ENCODE peak calls at places on chromosome 12, in ten cellular contexts. One of them, this sample, is unnamed.

GRCh38 chr12:2868986-2869385 is 8.0 kb downstream of the FOXM1 start:
- DNase-seq in psoas muscle: no peak
- DNase-seq in GM12864: no peak
- DNase-seq in fibroblast of pulmonary artery: no peak
- DNase-seq in progenitor cell of endocrine pancreas: no peak
- DNase-seq in mammary epithelial cell: no peak
- DNase-seq in foreskin fibroblast: peak; percentile 48
- DNase-seq in H1: no peak
- DNase-seq in fibroblast of lung: peak; percentile 57
- DNase-seq in fibroblast of villous mesenchyme: no peak
- DNase-seq in this sample: no peak

GRCh38 chr12:43942379-43942778 is 106.5 kb downstream of the TMEM117 start:
- DNase-seq in fibroblast of lung: peak; percentile 11
- DNase-seq in psoas muscle: no peak
- DNase-seq in H1: no peak
- DNase-seq in progenitor cell of endocrine pancreas: no peak
- DNase-seq in mammary epithelial cell: no peak
- DNase-seq in fibroblast of villous mesenchyme: no peak
- DNase-seq in GM12864: no peak
- DNase-seq in foreskin fibroblast: no peak
- DNase-seq in fibroblast of pulmonary artery: no peak
- DNase-seq in this sample: no peak

GRCh38 chr12:108572166-108572790 is 9.9 kb downstream of the ISCU start:
- DNase-seq in psoas muscle: no peak
- DNase-seq in GM12864: no peak
- DNase-seq in H1: peak; percentile 23
- DNase-seq in progenitor cell of endocrine pancreas: no peak
- DNase-seq in mammary epithelial cell: no peak
- DNase-seq in fibroblast of pulmonary artery: peak; percentile 28
- DNase-seq in fibroblast of lung: no peak
- DNase-seq in fibroblast of villous mesenchyme: peak; percentile 46
- DNase-seq in foreskin fibroblast: no peak
- DNase-seq in this sample: no peak

GRCh38 chr12:50999139-50999538 is 27.0 kb downstream of the SLC11A2 start:
- DNase-seq in psoas muscle: no peak
- DNase-seq in mammary epithelial cell: no peak
- DNase-seq in GM12864: no peak
- DNase-seq in fibroblast of pulmonary artery: no peak
- DNase-seq in progenitor cell of endocrine pancreas: no peak
- DNase-seq in foreskin fibroblast: no peak
- DNase-seq in fibroblast of lung: no peak
- DNase-seq in fibroblast of villous mesenchyme: no peak
- DNase-seq in H1: no peak
- DNase-seq in this sample: no peak

GRCh38 chr12:68565391-68565903 is 45.3 kb upstream of the RAP1B start:
- DNase-seq in fibroblast of villous mesenchyme: peak; percentile 97
- DNase-seq in progenitor cell of endocrine pancreas: no peak
- DNase-seq in fibroblast of lung: peak; percentile 94
- DNase-seq in psoas muscle: no peak
- DNase-seq in mammary epithelial cell: peak; percentile 80
- DNase-seq in fibroblast of pulmonary artery: peak; percentile 64
- DNase-seq in GM12864: no peak
- DNase-seq in H1: no peak
- DNase-seq in foreskin fibroblast: peak; percentile 89
- DNase-seq in this sample: no peak

GRCh38 chr12:47870175-47870781 is 34.5 kb downstream of the VDR start:
- DNase-seq in psoas muscle: peak; percentile 73
- DNase-seq in mammary epithelial cell: no peak
- DNase-seq in fibroblast of lung: peak; percentile 53
- DNase-seq in H1: peak; percentile 56
- DNase-seq in fibroblast of pulmonary artery: peak; percentile 29
- DNase-seq in fibroblast of villous mesenchyme: peak; percentile 72
- DNase-seq in GM12864: no peak
- DNase-seq in progenitor cell of endocrine pancreas: no peak
- DNase-seq in foreskin fibroblast: peak; percentile 63
- DNase-seq in this sample: no peak

GRCh38 chr12:42135264-42135814 is 9.3 kb downstream of the GXYLT1 start:
- DNase-seq in GM12864: no peak
- DNase-seq in mammary epithelial cell: peak; percentile 71
- DNase-seq in fibroblast of lung: peak; percentile 86
- DNase-seq in psoas muscle: no peak
- DNase-seq in fibroblast of villous mesenchyme: peak; percentile 75
- DNase-seq in progenitor cell of endocrine pancreas: no peak
- DNase-seq in H1: no peak
- DNase-seq in foreskin fibroblast: peak; percentile 83
- DNase-seq in fibroblast of pulmonary artery: peak; percentile 86
- DNase-seq in this sample: no peak

GRCh38 chr12:124660846-124661245 is 93.4 kb upstream of the NCOR2 start:
- DNase-seq in fibroblast of pulmonary artery: no peak
- DNase-seq in mammary epithelial cell: no peak
- DNase-seq in fibroblast of lung: no peak
- DNase-seq in GM12864: no peak
- DNase-seq in foreskin fibroblast: peak; percentile 17
- DNase-seq in H1: no peak
- DNase-seq in progenitor cell of endocrine pancreas: no peak
- DNase-seq in fibroblast of villous mesenchyme: no peak
- DNase-seq in psoas muscle: no peak
- DNase-seq in this sample: no peak

DNA sequence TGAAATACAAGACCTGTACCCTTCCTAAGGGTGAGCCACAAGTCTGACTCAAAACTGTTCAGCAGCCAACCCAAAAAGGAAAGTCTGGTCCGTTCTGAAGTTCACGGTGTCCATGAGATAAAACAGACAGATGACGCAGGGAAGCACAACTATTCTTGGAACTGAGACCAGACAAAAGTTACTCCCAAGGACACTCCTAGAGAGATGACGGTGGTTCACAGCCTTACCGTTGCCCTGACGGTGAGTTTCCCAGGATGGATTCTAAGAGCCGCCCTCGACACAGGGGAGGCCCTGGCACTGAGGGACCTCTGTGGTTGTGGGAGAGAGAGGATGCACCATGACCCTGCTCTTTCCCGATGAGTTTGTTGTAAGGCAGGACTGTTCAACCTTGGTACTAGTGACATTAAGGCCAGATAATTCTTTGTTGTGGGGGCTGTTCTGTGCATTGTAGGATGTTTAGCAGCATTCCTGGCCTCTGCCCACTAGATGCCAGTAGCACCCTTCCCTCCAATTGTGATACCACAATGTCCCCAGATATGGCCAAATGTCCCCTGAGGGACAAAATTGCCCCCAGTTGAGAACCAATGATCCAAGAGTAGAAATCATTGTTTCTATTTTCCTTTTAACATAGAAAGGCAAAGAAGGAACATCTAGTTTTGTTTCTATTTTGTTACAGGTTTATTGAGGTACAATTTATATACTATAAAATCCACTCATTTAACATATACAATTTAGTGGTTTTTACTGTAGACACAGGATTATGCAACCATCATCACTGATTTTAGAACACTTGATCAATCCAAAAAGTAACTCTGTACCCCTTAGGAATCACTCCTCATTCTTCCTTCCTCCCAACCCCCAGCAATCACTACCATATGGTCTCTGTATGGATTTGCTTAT is 23.0 kb downstream of the OR10P1 start:
- DNase-seq in H1: no peak
- DNase-seq in mammary epithelial cell: no peak
- DNase-seq in fibroblast of pulmonary artery: peak; percentile 81
- DNase-seq in fibroblast of villous mesenchyme: peak; percentile 68
- DNase-seq in progenitor cell of endocrine pancreas: no peak
- DNase-seq in fibroblast of lung: peak; percentile 28
- DNase-seq in GM12864: no peak
- DNase-seq in foreskin fibroblast: peak; percentile 61
- DNase-seq in psoas muscle: no peak
- DNase-seq in this sample: no peak
- TF ChIP-seq CTCF in H1: peak; percentile 66
- TF ChIP-seq CTCF in mammary epithelial cell: peak; percentile 40
- TF ChIP-seq CTCF in fibroblast of pulmonary artery: peak; percentile 62
- TF ChIP-seq CTCF in fibroblast of villous mesenchyme: peak; percentile 45
- TF ChIP-seq CTCF in progenitor cell of endocrine pancreas: peak; percentile 22
- TF ChIP-seq CTCF in fibroblast of lung: peak; percentile 62
- TF ChIP-seq CTCF in GM12864: peak; percentile 64
- TF ChIP-seq CTCF in foreskin fibroblast: peak; percentile 34
- TF ChIP-seq CTCF in psoas muscle: peak; percentile 41
- TF ChIP-seq CTCF in this sample: no peak

GRCh38 chr12:49674318-49674985 is 32.8 kb downstream of the FMNL3 start:
- DNase-seq in fibroblast of villous mesenchyme: peak; percentile 41
- DNase-seq in progenitor cell of endocrine pancreas: no peak
- DNase-seq in foreskin fibroblast: peak; percentile 65
- DNase-seq in fibroblast of lung: peak; percentile 40
- DNase-seq in fibroblast of pulmonary artery: peak; percentile 32
- DNase-seq in GM12864: no peak
- DNase-seq in psoas muscle: no peak
- DNase-seq in mammary epithelial cell: peak; percentile 33
- DNase-seq in H1: no peak
- DNase-seq in this sample: no peak

GRCh38 chr12:49675137-49675536 is 32.1 kb downstream of the FMNL3 start:
- DNase-seq in fibroblast of villous mesenchyme: no peak
- DNase-seq in psoas muscle: no peak
- DNase-seq in mammary epithelial cell: no peak
- DNase-seq in fibroblast of pulmonary artery: no peak
- DNase-seq in fibroblast of lung: no peak
- DNase-seq in GM12864: no peak
- DNase-seq in progenitor cell of endocrine pancreas: no peak
- DNase-seq in foreskin fibroblast: no peak
- DNase-seq in H1: no peak
- DNase-seq in this sample: no peak

GRCh38 chr12:49671051-49671765 is 36.0 kb downstream of the FMNL3 start:
- DNase-seq in mammary epithelial cell: no peak
- DNase-seq in fibroblast of pulmonary artery: no peak
- DNase-seq in GM12864: no peak
- DNase-seq in fibroblast of villous mesenchyme: no peak
- DNase-seq in progenitor cell of endocrine pancreas: no peak
- DNase-seq in psoas muscle: no peak
- DNase-seq in fibroblast of lung: no peak
- DNase-seq in H1: no peak
- DNase-seq in foreskin fibroblast: no peak
- DNase-seq in this sample: no peak

GRCh38 chr12:49672351-49673181 is 34.6 kb downstream of the FMNL3 start:
- DNase-seq in psoas muscle: no peak
- DNase-seq in fibroblast of pulmonary artery: no peak
- DNase-seq in fibroblast of lung: no peak
- DNase-seq in foreskin fibroblast: no peak
- DNase-seq in fibroblast of villous mesenchyme: no peak
- DNase-seq in progenitor cell of endocrine pancreas: no peak
- DNase-seq in H1: no peak
- DNase-seq in GM12864: no peak
- DNase-seq in mammary epithelial cell: no peak
- DNase-seq in this sample: no peak

DNA sequence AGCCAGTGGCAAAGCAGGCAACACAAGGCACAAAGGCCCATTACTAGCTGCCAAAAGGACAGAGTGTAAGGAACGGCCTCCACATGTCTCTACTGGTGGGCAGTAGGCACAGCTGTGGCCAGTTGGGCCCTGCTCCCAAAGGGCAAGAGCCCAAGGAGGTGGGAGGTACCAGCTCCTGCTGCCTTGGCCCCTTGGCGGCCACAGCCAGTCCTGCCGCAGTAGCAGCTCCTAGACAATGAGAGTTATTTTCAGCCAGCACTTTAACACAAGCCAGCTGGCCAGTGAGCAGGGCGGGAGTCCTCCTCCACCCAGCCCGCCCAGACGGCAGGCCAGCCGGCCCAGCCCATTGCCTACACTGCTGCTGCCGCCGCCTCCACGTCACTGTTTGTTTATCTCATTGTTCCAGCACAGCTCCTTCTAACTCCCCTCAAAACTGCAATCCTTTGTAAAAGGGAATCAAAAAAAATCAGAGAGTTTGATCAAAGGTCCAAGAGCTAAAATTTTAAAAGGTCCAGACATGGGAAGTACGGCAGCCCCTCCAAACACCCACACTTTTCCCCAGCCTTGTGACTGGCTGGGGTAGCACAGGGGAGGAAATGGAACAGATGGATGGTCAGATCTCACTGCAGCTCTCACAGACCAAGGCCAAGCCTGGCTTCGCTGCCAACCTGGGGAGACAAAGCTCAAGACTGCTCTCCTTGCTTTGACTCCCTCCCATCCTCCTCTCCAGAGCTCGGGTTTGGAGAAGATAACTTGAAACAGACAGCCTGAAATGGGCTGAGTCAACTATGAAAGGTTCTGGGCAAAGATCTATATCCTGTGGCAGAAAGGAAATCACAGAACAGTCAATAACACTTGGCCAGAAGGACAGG is 33.5 kb downstream of the FMNL3 start:
- DNase-seq in fibroblast of villous mesenchyme: peak; percentile 97
- DNase-seq in fibroblast of pulmonary artery: peak; percentile 98
- DNase-seq in H1: peak; percentile 61
- DNase-seq in fibroblast of lung: peak; percentile 97
- DNase-seq in psoas muscle: peak; percentile 89
- DNase-seq in GM12864: no peak
- DNase-seq in progenitor cell of endocrine pancreas: peak; percentile 59
- DNase-seq in mammary epithelial cell: peak; percentile 71
- DNase-seq in foreskin fibroblast: peak; percentile 97
- DNase-seq in this sample: peak; percentile 67
- TF ChIP-seq CTCF in fibroblast of villous mesenchyme: peak; percentile 41
- TF ChIP-seq CTCF in fibroblast of pulmonary artery: peak; percentile 44
- TF ChIP-seq CTCF in H1: peak; percentile 9
- TF ChIP-seq CTCF in fibroblast of lung: peak; percentile 37
- TF ChIP-seq CTCF in psoas muscle: peak; percentile 46
- TF ChIP-seq CTCF in GM12864: no peak
- TF ChIP-seq CTCF in progenitor cell of endocrine pancreas: peak; percentile 40
- TF ChIP-seq CTCF in mammary epithelial cell: peak; percentile 16
- TF ChIP-seq CTCF in foreskin fibroblast: peak; percentile 17
- TF ChIP-seq CTCF in this sample: no peak

GRCh38 chr12:113172185-113172584 is 13.1 kb downstream of the DDX54 start:
- DNase-seq in psoas muscle: no peak
- DNase-seq in fibroblast of pulmonary artery: no peak
- DNase-seq in progenitor cell of endocrine pancreas: no peak
- DNase-seq in mammary epithelial cell: no peak
- DNase-seq in fibroblast of villous mesenchyme: no peak
- DNase-seq in fibroblast of lung: no peak
- DNase-seq in H1: no peak
- DNase-seq in GM12864: no peak
- DNase-seq in foreskin fibroblast: no peak
- DNase-seq in this sample: no peak
- TF ChIP-seq CTCF in psoas muscle: no peak
- TF ChIP-seq CTCF in fibroblast of pulmonary artery: no peak
- TF ChIP-seq CTCF in progenitor cell of endocrine pancreas: no peak
- TF ChIP-seq CTCF in mammary epithelial cell: no peak
- TF ChIP-seq CTCF in fibroblast of villous mesenchyme: no peak
- TF ChIP-seq CTCF in fibroblast of lung: no peak
- TF ChIP-seq CTCF in H1: no peak
- TF ChIP-seq CTCF in GM12864: no peak
- TF ChIP-seq CTCF in foreskin fibroblast: no peak
- TF ChIP-seq CTCF in this sample: no peak

DNA sequence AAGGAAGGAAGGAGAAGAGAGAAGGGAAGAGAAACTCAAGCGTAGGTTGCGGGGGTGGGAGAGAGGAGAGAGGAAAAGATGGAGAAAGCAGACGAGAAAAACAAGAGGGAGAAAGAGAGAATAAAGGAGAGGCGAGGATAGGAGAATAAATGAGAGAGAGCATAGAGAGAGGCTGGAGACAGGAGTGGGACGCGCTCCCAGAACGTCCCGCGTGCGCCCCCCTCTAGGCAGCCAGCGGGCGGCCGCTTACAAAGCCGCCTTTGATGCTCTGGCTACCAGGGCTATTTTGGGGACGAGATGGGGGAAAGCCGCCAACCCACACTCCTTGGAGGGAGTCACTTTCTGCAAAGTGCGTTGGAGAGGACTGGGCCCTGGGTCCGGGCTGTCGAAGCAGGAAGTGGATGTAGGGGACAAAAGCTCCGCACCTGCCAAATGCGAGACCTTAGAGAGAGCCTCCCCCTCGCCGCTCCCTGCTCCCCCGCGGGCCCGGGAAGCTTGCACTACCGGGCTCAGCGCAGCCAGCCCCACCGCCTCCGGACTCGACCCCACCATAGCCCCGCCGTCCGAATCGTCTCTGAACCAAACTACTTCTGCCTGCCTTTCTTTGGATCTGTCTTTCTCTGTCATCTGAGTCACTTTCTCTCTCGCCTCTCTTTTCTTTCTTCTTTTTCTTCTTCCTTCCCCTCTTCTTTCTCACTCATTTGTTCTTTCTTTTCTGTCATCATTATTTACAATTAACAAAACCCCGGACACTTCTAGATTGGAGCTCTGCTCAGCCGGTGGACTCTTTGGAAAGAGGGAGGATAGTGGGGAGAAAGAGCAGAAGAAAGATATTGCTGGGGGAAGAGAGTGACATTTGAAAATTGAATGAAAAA is 8.0 kb downstream of the ASCL1 start:
- DNase-seq in progenitor cell of endocrine pancreas: no peak
- DNase-seq in fibroblast of villous mesenchyme: no peak
- DNase-seq in fibroblast of pulmonary artery: no peak
- DNase-seq in H1: peak; percentile 55
- DNase-seq in psoas muscle: no peak
- DNase-seq in GM12864: no peak
- DNase-seq in mammary epithelial cell: no peak
- DNase-seq in fibroblast of lung: no peak
- DNase-seq in foreskin fibroblast: no peak
- DNase-seq in this sample: no peak
- TF ChIP-seq CTCF in progenitor cell of endocrine pancreas: no peak
- TF ChIP-seq CTCF in fibroblast of villous mesenchyme: no peak
- TF ChIP-seq CTCF in fibroblast of pulmonary artery: no peak
- TF ChIP-seq CTCF in H1: no peak
- TF ChIP-seq CTCF in psoas muscle: no peak
- TF ChIP-seq CTCF in GM12864: no peak
- TF ChIP-seq CTCF in mammary epithelial cell: no peak
- TF ChIP-seq CTCF in fibroblast of lung: no peak
- TF ChIP-seq CTCF in foreskin fibroblast: no peak
- TF ChIP-seq CTCF in this sample: no peak